ENCODE peak calls at places on chromosome 17, in ten cellular contexts. V is heart left ventricle, I is H1, E is prostate gland, M is uterus, U is HepG2, G is K562, X is IMR-90, Q is stomach, A is A549. D is an unnamed sample.

GRCh38 chr17:32440722-32441121 is 3.6 kb upstream of the PSMD11 start:
- DNase-seq in V (no peak), I (no peak), E (no peak), M (no peak), U (peak), G (no peak), X (no peak), Q (no peak), A (no peak), D (no peak)

GRCh38 chr17:41942626-41943025 is 12.2 kb downstream of the ODAD4 start:
- DNase-seq in V (no peak), I (no peak), E (no peak), M (no peak), U (no peak), G (no peak), X (no peak), Q (no peak), A (no peak), D (no peak)

GRCh38 chr17:3659541-3660111 is 8.8 kb downstream of the TAX1BP3 start:
- DNase-seq in V (peak), I (no peak), E (peak), M (peak), U (no peak), G (peak), X (peak), Q (peak), A (peak), D (no peak)

GRCh38 chr17:72614871-72615626 is 477.4 kb downstream of the SLC39A11 start:
- DNase-seq in V (no peak), I (no peak), E (peak), M (no peak), U (peak), G (no peak), X (peak), Q (peak), A (peak), D (no peak)

GRCh38 chr17:79803997-79804855 is 7.3 kb upstream of the CBX8 start:
- DNase-seq in V (no peak), I (peak), E (no peak), M (no peak), U (no peak), G (no peak), X (no peak), Q (no peak), A (no peak), D (no peak)

GRCh38 chr17:12665263-12666210 is at the start of gene MYOCD:
- DNase-seq in V (peak), I (peak), E (no peak), M (peak), U (no peak), G (no peak), X (peak), Q (peak), A (peak), D (peak)

GRCh38 chr17:74212262-74212912 is 984 bp upstream of the TTYH2 start:
- DNase-seq in V (peak), I (peak), E (no peak), M (no peak), U (no peak), G (peak), X (no peak), Q (no peak), A (no peak), D (no peak)

GRCh38 chr17:28285965-28286364 is 33.0 kb upstream of the TMEM97 start:
- DNase-seq in V (no peak), I (no peak), E (no peak), M (no peak), U (no peak), G (no peak), X (no peak), Q (no peak), A (no peak), D (no peak)

GRCh38 chr17:44935116-44935515 is 12.5 kb downstream of the KIF18B start:
- DNase-seq in V (no peak), I (no peak), E (no peak), M (no peak), U (no peak), G (no peak), X (no peak), Q (no peak), A (no peak), D (no peak)

GRCh38 chr17:80214012-80214877 is 5.9 kb downstream of the SGSH start:
- DNase-seq in V (no peak), I (no peak), E (no peak), M (no peak), U (no peak), G (no peak), X (no peak), Q (no peak), A (no peak), D (no peak)

GRCh38 chr17:62898239-62898864 is 67.7 kb upstream of the TANC2 start:
- DNase-seq in V (no peak), I (no peak), E (no peak), M (no peak), U (no peak), G (no peak), X (no peak), Q (no peak), A (no peak), D (no peak)

GRCh38 chr17:34757611-34758010 is 178.2 kb downstream of the TMEM132E start:
- DNase-seq in V (no peak), I (no peak), E (no peak), M (no peak), U (no peak), G (no peak), X (no peak), Q (no peak), A (no peak), D (no peak)

GRCh38 chr17:64133546-64134215 is 3.7 kb upstream of the ERN1 start:
- DNase-seq in V (no peak), I (no peak), E (no peak), M (peak), U (peak), G (peak), X (peak), Q (no peak), A (peak), D (no peak)

GRCh38 chr17:80315517-80316182 is 55.0 kb downstream of the RNF213 start:
- DNase-seq in V (no peak), I (no peak), E (no peak), M (no peak), U (no peak), G (no peak), X (no peak), Q (no peak), A (no peak), D (no peak)

GRCh38 chr17:17853811-17854527 is 17.2 kb upstream of the SREBF1 start:
- DNase-seq in V (no peak), I (no peak), E (no peak), M (no peak), U (no peak), G (no peak), X (no peak), Q (no peak), A (no peak), D (no peak)

GRCh38 chr17:79749156-79749815 is 18.5 kb downstream of the ENPP7 start:
- DNase-seq in V (no peak), I (no peak), E (no peak), M (no peak), U (no peak), G (no peak), X (peak), Q (no peak), A (no peak), D (no peak)

GRCh38 chr17:56023851-56024250 is 129.4 kb upstream of the ANKFN1 start:
- DNase-seq in V (no peak), I (no peak), E (no peak), M (no peak), U (no peak), G (no peak), X (no peak), Q (no peak), A (no peak), D (no peak)

GRCh38 chr17:66957343-66957742 is 7.2 kb upstream of the CACNG4 start:
- DNase-seq in V (no peak), I (no peak), E (no peak), M (no peak), U (no peak), G (no peak), X (no peak), Q (no peak), A (no peak), D (no peak)

GRCh38 chr17:59893617-59894100 is 738 bp downstream of the RPS6KB1 start:
- DNase-seq in V (no peak), I (no peak), E (no peak), M (no peak), U (peak), G (peak), X (peak), Q (no peak), A (peak), D (no peak)

GRCh38 chr17:69609495-69610315 is 195.2 kb downstream of the MAP2K6 start:
- DNase-seq in V (no peak), I (no peak), E (no peak), M (no peak), U (peak), G (peak), X (peak), Q (no peak), A (no peak), D (no peak)

GRCh38 chr17:50047488-50048126 is 8.3 kb upstream of the ITGA3 start:
- DNase-seq in V (peak), I (no peak), E (no peak), M (no peak), U (no peak), G (no peak), X (peak), Q (no peak), A (no peak), D (no peak)

GRCh38 chr17:74152591-74153455 is 50.7 kb upstream of the RPL38 start:
- DNase-seq in V (no peak), I (peak), E (no peak), M (no peak), U (no peak), G (no peak), X (no peak), Q (no peak), A (no peak), D (no peak)

GRCh38 chr17:73901661-73902415 is 257.6 kb upstream of the SDK2 start:
- DNase-seq in V (peak), I (peak), E (peak), M (no peak), U (no peak), G (no peak), X (no peak), Q (peak), A (no peak), D (no peak)

GRCh38 chr17:64066709-64067108 is 46.3 kb upstream of the ICAM2 start:
- DNase-seq in V (no peak), I (no peak), E (no peak), M (no peak), U (no peak), G (no peak), X (no peak), Q (no peak), A (no peak), D (no peak)

GRCh38 chr17:79778504-79779087 is 648 bp downstream of the CBX2 start:
- DNase-seq in V (no peak), I (peak), E (no peak), M (no peak), U (no peak), G (peak), X (no peak), Q (no peak), A (no peak), D (no peak)

GRCh38 chr17:51807460-51807859 is 351.1 kb downstream of the CA10 start:
- DNase-seq in V (no peak), I (no peak), E (no peak), M (no peak), U (no peak), G (no peak), X (no peak), Q (no peak), A (no peak), D (no peak)

GRCh38 chr17:9802294-9802693 is 10.9 kb upstream of the DHRS7C start:
- DNase-seq in V (peak), I (no peak), E (no peak), M (no peak), U (no peak), G (no peak), X (no peak), Q (no peak), A (peak), D (no peak)

GRCh38 chr17:30104575-30105339 is 11.9 kb upstream of the NSRP1 start:
- DNase-seq in V (peak), I (peak), E (peak), M (peak), U (peak), G (peak), X (peak), Q (peak), A (peak), D (no peak)

GRCh38 chr17:44543213-44543904 is 13.9 kb upstream of the FZD2 start:
- DNase-seq in V (no peak), I (peak), E (no peak), M (no peak), U (peak), G (no peak), X (peak), Q (no peak), A (peak), D (no peak)

GRCh38 chr17:79930786-79931516 is 91.7 kb upstream of the CBX4 start:
- DNase-seq in V (no peak), I (no peak), E (no peak), M (no peak), U (no peak), G (no peak), X (no peak), Q (no peak), A (no peak), D (no peak)

GRCh38 chr17:17057057-17057551 is 14.8 kb downstream of the MPRIP start:
- DNase-seq in V (peak), I (no peak), E (no peak), M (peak), U (no peak), G (no peak), X (no peak), Q (peak), A (no peak), D (no peak)

GRCh38 chr17:61362396-61362795 is 37.2 kb upstream of the TBX2 start:
- DNase-seq in V (no peak), I (no peak), E (no peak), M (no peak), U (no peak), G (no peak), X (no peak), Q (no peak), A (no peak), D (no peak)

GRCh38 chr17:27751622-27752490 is 48.5 kb downstream of the NOS2 start:
- DNase-seq in V (no peak), I (peak), E (no peak), M (no peak), U (no peak), G (no peak), X (no peak), Q (no peak), A (no peak), D (no peak)

GRCh38 chr17:50100921-50101345 is 5.8 kb downstream of the PDK2 start:
- DNase-seq in V (peak), I (no peak), E (no peak), M (no peak), U (no peak), G (no peak), X (peak), Q (no peak), A (no peak), D (no peak)

GRCh38 chr17:27511154-27511553 is 54.9 kb downstream of the KSR1 start:
- DNase-seq in V (no peak), I (no peak), E (no peak), M (no peak), U (no peak), G (no peak), X (no peak), Q (no peak), A (no peak), D (no peak)

GRCh38 chr17:21241564-21241963 is 11.6 kb downstream of the NATD1 start:
- DNase-seq in V (no peak), I (no peak), E (no peak), M (no peak), U (no peak), G (no peak), X (no peak), Q (no peak), A (no peak), D (no peak)

GRCh38 chr17:43572368-43572980 is 26.3 kb upstream of the ETV4 start:
- DNase-seq in V (no peak), I (no peak), E (no peak), M (no peak), U (peak), G (peak), X (peak), Q (no peak), A (no peak), D (no peak)

GRCh38 chr17:37064166-37064565 is 115.4 kb downstream of the AATF start:
- DNase-seq in V (no peak), I (no peak), E (no peak), M (no peak), U (no peak), G (no peak), X (no peak), Q (peak), A (no peak), D (no peak)

GRCh38 chr17:63659850-63660249 is 37.6 kb downstream of the MAP3K3 start:
- DNase-seq in V (no peak), I (no peak), E (peak), M (no peak), U (no peak), G (no peak), X (no peak), Q (no peak), A (no peak), D (no peak)

GRCh38 chr17:70159980-70160379 is 9.4 kb upstream of the KCNJ2 start:
- DNase-seq in V (no peak), I (no peak), E (no peak), M (no peak), U (no peak), G (no peak), X (peak), Q (no peak), A (no peak), D (no peak)

DNA sequence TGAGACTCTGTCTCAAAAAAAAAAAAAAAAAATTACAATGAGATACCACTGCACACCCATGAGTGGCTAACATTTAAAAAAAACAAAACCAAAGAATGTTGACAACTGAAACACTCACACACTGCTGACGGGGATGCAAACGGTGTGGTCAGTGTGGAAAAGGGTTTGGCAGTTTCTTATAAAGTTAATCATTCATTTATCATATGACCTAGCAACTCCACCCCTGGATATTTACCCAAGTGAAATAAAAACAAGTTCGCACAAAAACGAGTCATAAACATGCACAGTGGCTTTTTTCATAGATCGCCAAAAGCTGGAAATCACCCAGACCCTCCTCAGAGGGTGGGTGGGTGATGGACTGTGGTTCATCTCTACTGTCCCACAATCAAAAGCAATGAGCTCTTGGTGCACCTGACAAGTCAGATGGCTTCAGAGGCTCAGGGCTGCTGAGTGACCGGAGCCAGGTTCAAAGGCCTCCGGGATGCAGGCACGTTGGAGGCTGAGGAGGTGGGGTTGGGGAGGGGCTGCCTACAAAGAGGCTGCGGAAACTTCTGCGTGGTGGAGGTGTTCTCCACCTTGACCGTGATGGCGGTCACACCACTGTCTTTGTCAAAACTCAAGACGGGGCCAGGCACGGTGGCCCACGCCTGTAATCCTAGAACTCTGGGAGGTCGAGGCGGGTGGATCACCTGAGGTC is 14.1 kb downstream of the RAB40B start:
- DNase-seq in V (no peak), I (no peak), E (no peak), M (no peak), U (no peak), G (no peak), X (no peak), Q (peak), A (peak), D (no peak)
- TF ChIP-seq POLR2A in V (no peak), I (no peak), E (no peak), M (no peak), U (no peak), G (no peak), X (no peak), Q (no peak), A (no peak), D (no peak)

DNA sequence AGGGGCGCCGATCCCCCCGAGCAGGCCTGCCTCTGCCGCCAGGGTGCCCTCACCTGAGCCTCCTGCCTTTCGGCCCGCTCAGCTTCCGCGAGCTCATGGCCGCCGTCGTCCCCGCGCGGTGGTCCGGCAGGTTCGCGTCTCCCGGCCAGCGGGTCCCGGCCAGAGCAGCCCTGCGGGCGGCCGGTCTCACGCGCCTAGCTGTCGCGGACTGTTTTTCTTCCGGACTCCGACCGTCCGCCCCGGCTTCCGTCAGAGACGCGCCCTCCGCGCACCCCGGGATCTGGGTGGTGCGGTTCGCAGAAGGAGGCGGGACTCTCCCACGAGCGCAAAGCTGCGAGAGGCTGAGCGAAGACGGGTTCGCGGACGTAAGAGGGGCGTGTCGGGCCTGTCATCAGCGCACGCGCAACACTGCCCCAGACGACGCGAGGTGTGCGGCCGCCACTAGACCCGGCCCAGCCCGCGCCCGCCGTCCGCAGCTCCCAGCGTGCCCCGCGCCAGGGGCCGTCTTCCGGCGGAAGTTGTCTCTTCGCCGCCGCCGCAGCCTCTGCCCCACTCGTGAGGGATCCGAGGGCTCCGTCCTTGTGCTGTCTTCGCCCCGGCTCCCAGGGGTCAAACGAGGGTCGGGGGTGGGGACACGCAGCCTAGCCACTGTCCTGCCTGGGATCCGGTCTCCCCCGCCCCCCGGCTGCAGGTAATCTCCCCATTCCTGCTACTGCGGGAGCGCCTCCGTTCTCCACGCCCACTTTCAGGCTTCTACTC is at the start of gene INPP5K:
- DNase-seq in V (peak), I (peak), E (peak), M (peak), U (peak), G (peak), X (peak), Q (peak), A (peak), D (peak)
- TF ChIP-seq POLR2A in V (no peak), I (peak), E (peak), M (peak), U (peak), G (peak), X (peak), Q (peak), A (peak), D (peak)

GRCh38 chr17:81508639-81509047 is 4.0 kb downstream of the ACTG1 start:
- DNase-seq in V (peak), I (no peak), E (no peak), M (no peak), U (peak), G (no peak), X (peak), Q (no peak), A (no peak), D (no peak)
- TF ChIP-seq POLR2A in V (no peak), I (no peak), E (no peak), M (no peak), U (peak), G (peak), X (peak), Q (no peak), A (peak), D (peak)

DNA sequence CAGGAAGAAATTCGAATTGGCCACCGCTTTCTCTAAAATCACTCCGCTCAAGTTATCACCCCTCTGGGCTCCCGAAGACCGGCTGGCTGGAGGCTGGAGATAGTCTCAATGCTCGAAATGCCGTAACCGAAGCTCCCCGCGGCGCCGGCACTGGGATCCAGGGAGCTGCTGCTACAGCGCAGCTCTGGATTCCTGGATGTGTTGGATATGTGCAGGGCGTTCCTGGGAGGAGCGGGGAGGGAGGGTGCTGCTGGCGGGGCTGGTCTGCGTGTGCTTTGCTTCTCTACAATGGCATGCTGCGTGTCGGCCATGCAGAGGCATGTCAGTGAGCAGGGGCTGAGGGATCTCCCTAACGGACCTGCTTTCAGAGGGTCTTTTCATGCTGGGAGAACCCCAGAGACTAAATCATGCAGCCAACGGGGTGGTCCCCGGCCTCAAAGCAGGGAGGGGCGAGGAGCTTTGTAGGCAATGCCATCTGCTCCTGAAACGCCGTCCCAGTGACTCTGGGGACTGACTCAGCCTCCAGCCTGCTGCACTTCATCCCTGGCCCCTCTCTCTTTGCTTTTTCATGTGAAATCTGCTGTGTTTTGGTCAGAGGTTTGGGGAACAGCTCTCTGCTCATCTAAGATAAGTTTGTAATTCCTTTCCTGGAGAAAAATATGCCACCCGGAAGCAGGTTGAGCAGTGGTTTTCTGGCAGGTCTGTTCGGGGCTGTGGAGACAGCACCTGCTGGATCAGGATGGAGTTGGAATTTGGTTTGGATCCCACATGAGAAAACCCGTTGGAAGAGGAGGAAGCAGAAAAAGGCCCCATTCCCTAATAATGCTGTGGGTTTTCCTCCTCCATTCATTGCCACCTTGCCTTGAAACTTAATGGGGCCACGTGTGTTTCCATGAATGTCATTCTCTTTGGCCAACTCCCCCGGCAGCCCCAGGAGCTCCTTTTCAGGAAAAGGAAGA is 311.4 kb downstream of the SEC14L1 start:
- DNase-seq in V (peak), I (peak), E (peak), M (peak), U (peak), G (no peak), X (peak), Q (peak), A (no peak), D (no peak)
- TF ChIP-seq POLR2A in V (no peak), I (no peak), E (no peak), M (peak), U (no peak), G (no peak), X (peak), Q (no peak), A (no peak), D (peak)